ENCODE peak calls at places on chromosomes 2 and 18, in four cellular contexts. O, H, P and S are unnamed samples.

GRCh38 chr18:76428396-76429261 is 66.4 kb downstream of the ZNF516 start:
- DNase-seq in P (no peak), O (no peak), H (peak), S (no peak)

GRCh38 chr2:237452846-237453245 is 34.2 kb upstream of the MLPH start:
- DNase-seq in H (peak), O (no peak), P (no peak), S (no peak)

GRCh38 chr2:241895732-241896641 is 26.5 kb downstream of the RTP5 start:
- DNase-seq in O (peak), P (no peak), H (peak), S (no peak)

GRCh38 chr18:56458770-56459450 is 179.5 kb downstream of the TXNL1 start:
- DNase-seq in P (no peak), H (no peak), O (no peak), S (no peak)

GRCh38 chr2:55879976-55880375 is 43.6 kb downstream of the EFEMP1 start:
- DNase-seq in P (no peak), O (no peak), H (peak), S (no peak)

GRCh38 chr2:3041841-3042600 is 335.6 kb downstream of the EIPR1 start:
- DNase-seq in P (no peak), O (no peak), H (peak), S (peak)

GRCh38 chr2:86069091-86069685 is 36.5 kb downstream of the POLR1A start:
- DNase-seq in P (no peak), O (no peak), H (no peak), S (peak)

GRCh38 chr18:23994361-23994902 is 20.1 kb upstream of the TTC39C start:
- DNase-seq in P (peak), O (no peak), H (peak), S (no peak)

GRCh38 chr2:51027442-51027841 is 4.5 kb downstream of the NRXN1 start:
- DNase-seq in P (no peak), O (no peak), H (no peak), S (peak)

GRCh38 chr2:203786912-203787311 is 80.5 kb downstream of the CD28 start:
- DNase-seq in P (peak), H (peak), O (no peak), S (peak)

GRCh38 chr2:44077942-44078511 is 82.2 kb upstream of the LRPPRC start:
- DNase-seq in H (no peak), O (no peak), P (no peak), S (no peak)

GRCh38 chr2:191252699-191253098 is 7.5 kb downstream of the MYO1B start:
- DNase-seq in P (no peak), O (no peak), H (no peak), S (no peak)